ENCODE peak calls at places on chromosomes 7 and 10, in nine cellular contexts. S, D, P, J, X, M, B, T and C are unnamed samples.

GRCh38 chr10:8420182-8420581 is 365.7 kb downstream of the GATA3 start:
- DNase-seq in B (no peak), X (no peak), T (no peak), S (no peak), M (no peak), D (no peak), J (no peak), P (no peak), C (no peak)

GRCh38 chr7:135822396-135822795 is 73.8 kb upstream of the FAM180A start:
- DNase-seq in X (no peak), P (no peak), M (no peak), D (no peak), S (no peak), T (no peak), B (no peak), J (no peak), C (no peak)

GRCh38 chr7:90834771-90835170 is 238.7 kb downstream of the CDK14 start:
- DNase-seq in J (no peak), X (no peak), D (no peak), P (no peak), M (no peak), T (no peak), B (no peak), S (no peak), C (no peak)

GRCh38 chr7:140722254-140722653 is 25.7 kb downstream of the NDUFB2 start:
- DNase-seq in M (no peak), D (no peak), T (no peak), P (no peak), B (no peak), S (peak), X (no peak), J (no peak), C (no peak)

GRCh38 chr7:53214463-53214862 is 179.0 kb downstream of the POM121L12 start:
- DNase-seq in B (no peak), S (no peak), T (no peak), X (no peak), P (no peak), M (no peak), D (no peak), J (no peak), C (no peak)

GRCh38 chr7:93719546-93719945 is 145.0 kb upstream of the CALCR start:
- DNase-seq in B (peak), M (no peak), S (no peak), J (no peak), T (no peak), X (peak), P (no peak), D (no peak), C (no peak)

GRCh38 chr10:12393831-12394230 is 44.5 kb downstream of the CAMK1D start:
- DNase-seq in X (no peak), B (no peak), S (no peak), J (no peak), M (no peak), T (no peak), P (no peak), D (no peak), C (no peak)

GRCh38 chr10:118287076-118287806 is 54.9 kb downstream of the FAM204A start:
- DNase-seq in T (no peak), X (no peak), P (no peak), D (no peak), J (no peak), M (no peak), B (no peak), S (no peak), C (no peak)

GRCh38 chr10:32384185-32384584 is 37.2 kb upstream of the EPC1 start:
- DNase-seq in B (no peak), S (no peak), P (no peak), T (no peak), X (no peak), D (no peak), M (no peak), J (no peak), C (no peak)

GRCh38 chr7:44565795-44566559 is 7.7 kb downstream of the DDX56 start:
- DNase-seq in D (no peak), B (no peak), X (no peak), P (no peak), S (no peak), M (no peak), J (no peak), T (no peak), C (no peak)

GRCh38 chr7:155590215-155591023 is 44.1 kb upstream of the CNPY1 start:
- DNase-seq in P (no peak), T (peak), S (no peak), X (no peak), J (peak), M (no peak), D (no peak), B (no peak), C (no peak)

GRCh38 chr7:33645096-33645495 is 260.2 kb upstream of the BMPER start:
- DNase-seq in B (no peak), P (no peak), J (no peak), S (no peak), T (no peak), M (no peak), X (no peak), D (no peak), C (no peak)

GRCh38 chr7:73329861-73330581 is 2.1 kb downstream of the FKBP6 start:
- DNase-seq in T (no peak), P (peak), B (no peak), D (no peak), S (no peak), X (no peak), M (no peak), J (no peak), C (no peak)

GRCh38 chr7:18529213-18529612 is 33.7 kb downstream of the HDAC9 start:
- DNase-seq in X (no peak), T (no peak), B (no peak), J (no peak), M (no peak), P (no peak), S (no peak), D (no peak), C (no peak)

GRCh38 chr10:110818311-110819257 is 53.1 kb upstream of the PDCD4 start:
- DNase-seq in B (no peak), D (no peak), X (no peak), M (no peak), S (peak), P (no peak), J (no peak), T (no peak), C (no peak)

GRCh38 chr10:24951201-24952145 is 933 bp downstream of the PRTFDC1 start:
- DNase-seq in M (no peak), P (peak), B (no peak), J (no peak), D (no peak), S (no peak), T (no peak), X (no peak), C (no peak)

GRCh38 chr7:139317954-139318505 is 23.1 kb upstream of the FMC1 start:
- DNase-seq in T (no peak), S (no peak), P (no peak), X (no peak), J (no peak), M (no peak), B (no peak), D (no peak), C (no peak)

GRCh38 chr7:151440799-151441443 is 980 bp upstream of the CRYGN start:
- DNase-seq in D (no peak), X (no peak), S (no peak), J (no peak), T (no peak), P (no peak), M (no peak), B (no peak), C (no peak)

GRCh38 chr7:7816084-7816483 is 97.7 kb upstream of the RPA3 start:
- DNase-seq in D (no peak), P (peak), B (no peak), M (no peak), J (peak), T (no peak), S (no peak), X (no peak), C (no peak)

GRCh38 chr7:6392712-6393666 is 54.8 kb downstream of the DAGLB start:
- DNase-seq in B (no peak), X (peak), D (no peak), P (peak), J (no peak), S (peak), M (peak), T (no peak), C (peak)

GRCh38 chr10:127440371-127440770 is 108.7 kb upstream of the NPS start:
- DNase-seq in B (no peak), J (no peak), M (no peak), P (no peak), S (no peak), X (no peak), T (no peak), D (no peak), C (no peak)

GRCh38 chr10:123354521-123354920 is 200.3 kb downstream of the BUB3 start:
- DNase-seq in D (no peak), P (no peak), X (no peak), J (no peak), S (no peak), T (no peak), B (no peak), M (no peak), C (no peak)

GRCh38 chr10:132656283-132657126 is 118.9 kb downstream of the INPP5A start:
- DNase-seq in P (no peak), S (no peak), B (no peak), J (no peak), T (peak), M (no peak), D (no peak), X (no peak), C (no peak)

GRCh38 chr10:132550366-132551092 is 12.9 kb downstream of the INPP5A start:
- DNase-seq in B (no peak), D (no peak), J (peak), M (no peak), S (no peak), T (peak), P (no peak), X (no peak), C (no peak)